ENCODE peak calls at places on chromosomes 12 and 14, in five cellular contexts. Q is mesendoderm, B is mammary epithelial cell, D is fibroblast of lung, Y is HCT116. R is an unnamed sample. For H3K79me2, the result is how much of the 10 kb centered on the place peaks cover.

GRCh38 chr14:72700338-72701231 is 193.3 kb downstream of the DPF3 start:
- DNase-seq in Q (no peak), B (no peak), D (no peak), Y (no peak), R (peak)

GRCh38 chr12:85424581-85425348 is 144.7 kb downstream of the ALX1 start:
- DNase-seq in Q (peak), B (no peak), D (peak), Y (peak), R (no peak)

GRCh38 chr14:73189651-73190050 is 47.7 kb upstream of the PAPLN start:
- DNase-seq in Q (no peak), B (no peak), D (no peak), Y (no peak), R (no peak)

GRCh38 chr14:49173765-49174373 is 412.3 kb downstream of the RPS29 start:
- DNase-seq in Q (peak), B (peak), D (peak), Y (peak), R (no peak)

GRCh38 chr12:123398177-123398916 is 14.4 kb downstream of the KMT5A start:
- DNase-seq in Q (no peak), B (no peak), D (peak), Y (no peak), R (peak)

GRCh38 chr12:7678744-7679143 is 13.0 kb upstream of the APOBEC1 start:
- DNase-seq in Q (no peak), B (no peak), D (no peak), Y (no peak), R (no peak)

GRCh38 chr12:8922544-8922943 is 8.2 kb downstream of the PHC1 start:
- DNase-seq in Q (no peak), B (no peak), D (no peak), Y (no peak), R (no peak)

GRCh38 chr12:78746001-78746400 is 118.6 kb upstream of the SYT1 start:
- DNase-seq in Q (no peak), B (peak), D (no peak), Y (no peak), R (no peak)

GRCh38 chr14:36820111-36820709 is 158.6 kb downstream of the PAX9 start:
- DNase-seq in Q (no peak), B (peak), D (no peak), Y (no peak), R (peak)

GRCh38 chr12:44875417-44875953 is 630 bp downstream of the NELL2 start:
- DNase-seq in Q (peak), B (no peak), D (peak), Y (no peak), R (no peak)

GRCh38 chr12:26021534-26021933 is 63.1 kb downstream of the RASSF8 start:
- DNase-seq in Q (no peak), B (no peak), D (no peak), Y (no peak), R (no peak)
- H3K79me2 ChIP-seq in Q (under half), B (half or more), D (under half), Y (under half), R (half or more)

DNA sequence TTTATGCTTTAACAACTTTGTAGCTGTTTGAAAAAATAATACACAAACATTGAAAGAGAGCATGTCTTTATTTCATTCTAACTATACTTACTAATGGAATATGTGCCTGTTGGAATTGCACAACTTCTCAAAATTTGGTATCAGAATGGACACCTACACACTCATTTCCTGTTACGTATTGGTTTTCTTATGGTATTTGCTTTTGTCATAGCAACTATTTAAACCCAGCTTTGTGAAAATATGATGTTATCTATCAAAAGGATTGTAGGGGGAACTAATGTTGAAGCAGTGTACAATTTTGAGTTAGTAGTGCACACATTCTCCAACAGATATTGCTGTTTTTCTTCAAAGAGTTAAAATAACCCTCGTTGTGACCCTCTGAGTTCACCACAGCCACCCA is 52.6 kb downstream of the RBMS2 start:
- DNase-seq in Q (no peak), B (peak), D (no peak), Y (no peak), R (peak)
- H3K27ac ChIP-seq in Q (no peak), B (peak), D (no peak), Y (no peak), R (peak)

GRCh38 chr14:44961730-44962572 is at the start of the genes KLHL28 and TOGARAM1:
- DNase-seq in Q (peak), B (peak), D (peak), Y (peak), R (peak)
- H3K79me2 ChIP-seq in Q (under half), B (half or more), D (half or more), Y (under half), R (half or more)

GRCh38 chr12:112988224-112988623 is 9.9 kb downstream of the OAS2 start:
- DNase-seq in Q (no peak), B (no peak), D (no peak), Y (no peak), R (no peak)

GRCh38 chr12:112997506-112997905 is 19.2 kb downstream of the OAS2 start:
- DNase-seq in Q (no peak), B (no peak), D (no peak), Y (no peak), R (no peak)

GRCh38 chr12:112995008-112995407 is 16.7 kb downstream of the OAS2 start:
- DNase-seq in Q (no peak), B (no peak), D (no peak), Y (no peak), R (no peak)

GRCh38 chr12:112996501-112996900 is 18.2 kb downstream of the OAS2 start:
- DNase-seq in Q (no peak), B (no peak), D (no peak), Y (no peak), R (no peak)

DNA sequence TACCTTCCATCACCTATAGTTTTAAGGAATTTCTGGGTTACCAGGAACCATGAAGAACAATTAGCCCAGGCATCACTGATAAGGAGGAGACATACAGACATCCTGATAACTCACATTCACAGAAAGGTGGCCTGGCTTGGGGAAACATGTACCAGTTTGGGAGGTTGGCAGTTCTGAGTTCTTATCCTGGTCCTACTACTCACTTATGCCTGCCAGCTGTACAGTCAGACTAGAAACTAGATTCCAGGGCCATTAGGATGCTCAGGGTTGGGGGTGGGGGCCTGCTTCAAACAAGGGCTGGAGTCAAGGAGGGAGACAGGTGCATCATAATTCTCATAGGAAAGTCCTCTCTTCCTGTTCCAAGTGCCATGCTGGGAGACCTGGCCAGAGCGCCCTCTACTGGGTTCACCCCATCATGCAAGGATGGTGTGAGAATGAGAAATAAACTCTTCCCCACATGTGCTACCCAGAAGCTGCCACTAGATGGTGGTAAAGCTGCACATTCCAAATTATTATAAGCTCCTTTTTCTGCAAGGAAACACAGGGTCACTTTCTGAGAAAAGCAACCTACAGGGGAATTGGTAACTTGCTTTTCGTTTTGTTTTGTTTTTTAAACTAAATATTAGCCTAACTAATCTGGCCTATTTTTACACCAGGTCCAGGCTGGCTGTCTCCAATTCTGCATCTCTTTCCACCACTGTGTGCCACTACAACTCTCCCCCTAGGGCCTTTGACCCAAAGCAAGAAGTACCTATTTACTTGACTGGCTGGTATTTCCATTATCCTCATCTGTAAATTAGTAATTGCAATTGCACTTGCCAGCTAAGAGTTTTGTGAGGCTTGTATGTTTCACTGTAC is 14.5 kb downstream of the OAS2 start:
- DNase-seq in Q (peak), B (peak), D (peak), Y (peak), R (no peak)
- H3K27ac ChIP-seq in Q (no peak), B (no peak), D (no peak), Y (no peak), R (no peak)

GRCh38 chr12:107593713-107594381 is 91.8 kb upstream of the PWP1 start:
- DNase-seq in Q (peak), B (no peak), D (no peak), Y (no peak), R (no peak)

GRCh38 chr12:107597695-107598410 is 87.7 kb upstream of the PWP1 start:
- DNase-seq in Q (no peak), B (no peak), D (no peak), Y (no peak), R (no peak)

GRCh38 chr12:107600596-107601144 is 84.9 kb upstream of the PWP1 start:
- DNase-seq in Q (no peak), B (no peak), D (no peak), Y (no peak), R (no peak)

GRCh38 chr12:107594995-107595394 is 90.6 kb upstream of the PWP1 start:
- DNase-seq in Q (no peak), B (no peak), D (no peak), Y (no peak), R (no peak)

GRCh38 chr12:107598906-107599305 is 86.7 kb upstream of the PWP1 start:
- DNase-seq in Q (no peak), B (no peak), D (no peak), Y (no peak), R (no peak)
- H3K79me2 ChIP-seq in Q (under half), B (under half), D (under half), Y (under half), R (under half)

DNA sequence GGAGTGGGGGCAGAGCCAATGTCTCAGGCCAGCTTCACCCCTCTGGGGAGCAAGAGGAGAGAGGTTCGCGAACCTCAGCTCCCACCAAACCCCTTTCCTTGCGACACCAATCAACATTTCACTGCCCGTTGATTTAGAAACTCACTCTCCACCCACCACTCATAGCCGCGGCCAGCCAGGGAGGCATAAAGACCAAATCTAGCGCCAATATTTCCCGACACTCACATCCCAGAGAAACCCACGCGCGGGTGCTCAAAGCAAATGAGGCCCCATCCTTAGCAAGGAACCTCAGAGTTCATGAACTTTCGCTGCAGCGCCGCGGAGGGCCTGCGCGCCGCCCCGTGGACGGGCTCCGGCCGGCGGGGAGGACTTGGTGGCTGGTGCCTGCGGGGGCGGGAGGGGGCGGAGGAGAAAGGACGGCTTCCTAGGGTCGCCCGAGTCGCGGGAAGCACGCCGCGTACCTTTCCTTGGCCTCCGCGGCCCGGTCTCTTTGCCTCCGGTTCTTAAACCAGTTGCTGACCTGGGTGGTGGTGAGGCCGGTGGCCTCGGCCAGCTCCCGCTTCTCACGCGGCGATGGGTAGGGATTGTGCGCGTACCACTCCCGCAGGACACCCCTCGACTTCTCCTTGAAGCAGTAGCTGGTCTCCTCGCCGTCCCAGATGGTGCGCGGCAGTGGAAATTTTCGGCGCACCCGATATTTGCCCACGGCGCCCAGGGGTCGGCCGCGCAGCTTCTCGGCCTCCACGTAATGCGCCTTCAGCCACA is 926 bp downstream of the SIX1 start:
- DNase-seq in Q (peak), B (peak), D (no peak), Y (no peak), R (peak)
- H3K27ac ChIP-seq in Q (no peak), B (no peak), D (peak), Y (peak), R (peak)

GRCh38 chr14:81314443-81315175 is 85.5 kb downstream of the STON2 start:
- DNase-seq in Q (peak), B (no peak), D (no peak), Y (no peak), R (no peak)

GRCh38 chr14:81311816-81312215 is 88.3 kb downstream of the STON2 start:
- DNase-seq in Q (no peak), B (peak), D (peak), Y (no peak), R (no peak)

GRCh38 chr14:81313775-81314429 is 86.2 kb downstream of the STON2 start:
- DNase-seq in Q (no peak), B (peak), D (peak), Y (no peak), R (no peak)

GRCh38 chr14:81312289-81312876 is 87.7 kb downstream of the STON2 start:
- DNase-seq in Q (peak), B (no peak), D (no peak), Y (no peak), R (no peak)

DNA sequence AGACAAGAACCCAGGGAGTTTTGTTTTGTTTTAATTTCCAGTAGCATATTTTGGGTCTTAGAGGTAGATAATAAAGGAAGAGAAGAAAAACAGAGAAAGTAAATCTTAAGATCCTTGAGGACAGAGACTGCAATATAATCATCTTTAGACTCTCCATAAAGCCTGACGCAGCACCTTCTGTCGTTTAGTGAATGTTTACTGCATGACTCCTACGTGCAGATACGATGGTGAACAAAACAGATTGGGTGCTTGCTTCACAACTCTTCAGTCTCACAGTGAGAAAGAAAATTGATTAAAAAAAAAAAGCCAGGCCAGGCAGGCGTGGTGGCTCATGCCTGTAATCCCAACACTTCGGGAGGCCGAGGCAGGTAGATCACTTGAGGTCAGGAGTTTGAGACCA is 86.9 kb downstream of the STON2 start:
- DNase-seq in Q (no peak), B (peak), D (no peak), Y (no peak), R (no peak)
- H3K79me2 ChIP-seq in Q (under half), B (half or more), D (under half), Y (under half), R (under half)

GRCh38 chr12:92008345-92008744 is 137.3 kb downstream of the BTG1 start:
- DNase-seq in Q (no peak), B (no peak), D (no peak), Y (no peak), R (no peak)
- H3K27ac ChIP-seq in Q (no peak), B (no peak), D (no peak), Y (no peak), R (no peak)

GRCh38 chr12:70637686-70638085 is 457 bp upstream of the PTPRB start:
- DNase-seq in Q (no peak), B (no peak), D (no peak), Y (no peak), R (no peak)
- H3K79me2 ChIP-seq in Q (under half), B (under half), D (under half), Y (under half), R (under half)

DNA sequence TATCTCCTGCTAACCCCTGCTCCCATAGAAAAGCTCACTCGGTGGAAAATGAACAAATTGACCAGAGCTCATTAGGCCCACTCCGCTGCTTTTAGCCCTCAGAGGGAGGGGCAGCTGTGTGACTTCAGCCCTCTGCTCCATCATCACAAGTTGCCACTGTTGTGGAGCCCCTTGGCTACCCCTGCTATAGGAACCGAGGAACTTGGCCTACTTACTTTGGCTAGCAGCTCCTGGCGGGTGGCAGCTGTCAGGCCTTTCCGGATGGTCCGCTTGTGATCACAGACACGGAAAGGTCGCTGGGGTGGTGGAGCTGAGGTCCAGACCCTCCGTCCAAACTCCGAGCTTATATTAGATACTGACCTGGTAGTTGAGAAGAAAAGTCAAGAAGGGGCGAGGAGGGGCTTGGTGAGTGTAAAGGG is 612 bp downstream of the CIDEB start:
- DNase-seq in Q (no peak), B (no peak), D (no peak), Y (no peak), R (no peak)
- H3K27ac ChIP-seq in Q (no peak), B (no peak), D (no peak), Y (peak), R (no peak)

R was measured in osteoblast.